ENCODE peak calls at places on chromosomes 11 and 22, in ten cellular contexts. One of them, this sample, is unnamed.

GRCh38 chr11:57978686-57979531 is 44.8 kb upstream of the OR9Q1 start:
- DNase-seq in mucosa of descending colon: no peak
- DNase-seq in esophagus muscularis mucosa: no peak
- DNase-seq in naive thymus-derived CD4-positive, alpha-beta T cell: no peak
- DNase-seq in mesendoderm: no peak
- DNase-seq in stomach: no peak
- DNase-seq in breast epithelium: no peak
- DNase-seq in mammary epithelial cell: peak; percentile 27
- DNase-seq in small intestine: no peak
- DNase-seq in thyroid gland: no peak
- DNase-seq in this sample: no peak

GRCh38 chr11:101446238-101446637 is 137.6 kb downstream of the TRPC6 start:
- DNase-seq in mucosa of descending colon: no peak
- DNase-seq in esophagus muscularis mucosa: no peak
- DNase-seq in naive thymus-derived CD4-positive, alpha-beta T cell: no peak
- DNase-seq in mesendoderm: no peak
- DNase-seq in stomach: no peak
- DNase-seq in breast epithelium: no peak
- DNase-seq in mammary epithelial cell: peak; percentile 34
- DNase-seq in small intestine: no peak
- DNase-seq in thyroid gland: no peak
- DNase-seq in this sample: no peak

GRCh38 chr11:22456993-22457748 is 119.0 kb downstream of the SLC17A6 start:
- DNase-seq in mucosa of descending colon: no peak
- DNase-seq in esophagus muscularis mucosa: no peak
- DNase-seq in naive thymus-derived CD4-positive, alpha-beta T cell: no peak
- DNase-seq in mesendoderm: peak; percentile 17
- DNase-seq in stomach: no peak
- DNase-seq in breast epithelium: no peak
- DNase-seq in mammary epithelial cell: peak; percentile 89
- DNase-seq in small intestine: no peak
- DNase-seq in thyroid gland: no peak
- DNase-seq in this sample: no peak

GRCh38 chr11:126359431-126360048 is 4.1 kb downstream of the ST3GAL4 start:
- DNase-seq in mucosa of descending colon: peak; percentile 80
- DNase-seq in esophagus muscularis mucosa: no peak
- DNase-seq in naive thymus-derived CD4-positive, alpha-beta T cell: no peak
- DNase-seq in mesendoderm: no peak
- DNase-seq in stomach: no peak
- DNase-seq in breast epithelium: peak; percentile 62
- DNase-seq in mammary epithelial cell: no peak
- DNase-seq in small intestine: peak; percentile 13
- DNase-seq in thyroid gland: peak; percentile 69
- DNase-seq in this sample: no peak

GRCh38 chr22:30610299-30610698 is 3.3 kb downstream of the TCN2 start:
- DNase-seq in mucosa of descending colon: no peak
- DNase-seq in esophagus muscularis mucosa: no peak
- DNase-seq in naive thymus-derived CD4-positive, alpha-beta T cell: no peak
- DNase-seq in mesendoderm: no peak
- DNase-seq in stomach: no peak
- DNase-seq in breast epithelium: no peak
- DNase-seq in mammary epithelial cell: no peak
- DNase-seq in small intestine: no peak
- DNase-seq in thyroid gland: no peak
- DNase-seq in this sample: no peak

GRCh38 chr22:46514592-46515207 is 22.7 kb downstream of the CELSR1 start:
- DNase-seq in mucosa of descending colon: no peak
- DNase-seq in esophagus muscularis mucosa: no peak
- DNase-seq in naive thymus-derived CD4-positive, alpha-beta T cell: no peak
- DNase-seq in mesendoderm: peak; percentile 70
- DNase-seq in stomach: no peak
- DNase-seq in breast epithelium: no peak
- DNase-seq in mammary epithelial cell: peak; percentile 97
- DNase-seq in small intestine: no peak
- DNase-seq in thyroid gland: no peak
- DNase-seq in this sample: no peak

GRCh38 chr22:19984201-19984753 is 32.3 kb downstream of the ARVCF start:
- DNase-seq in mucosa of descending colon: peak; percentile 36
- DNase-seq in esophagus muscularis mucosa: no peak
- DNase-seq in naive thymus-derived CD4-positive, alpha-beta T cell: no peak
- DNase-seq in mesendoderm: peak; percentile 79
- DNase-seq in stomach: no peak
- DNase-seq in breast epithelium: no peak
- DNase-seq in mammary epithelial cell: peak; percentile 86
- DNase-seq in small intestine: no peak
- DNase-seq in thyroid gland: no peak
- DNase-seq in this sample: no peak

GRCh38 chr11:130580372-130580771 is 131.9 kb downstream of the ADAMTS15 start:
- DNase-seq in mucosa of descending colon: no peak
- DNase-seq in esophagus muscularis mucosa: peak; percentile 94
- DNase-seq in naive thymus-derived CD4-positive, alpha-beta T cell: no peak
- DNase-seq in mesendoderm: peak; percentile 97
- DNase-seq in stomach: no peak
- DNase-seq in breast epithelium: no peak
- DNase-seq in mammary epithelial cell: peak; percentile 98
- DNase-seq in small intestine: no peak
- DNase-seq in thyroid gland: no peak
- DNase-seq in this sample: peak; percentile 20

GRCh38 chr22:46083383-46084350 is 66.7 kb upstream of the PPARA start:
- DNase-seq in mucosa of descending colon: peak; percentile 47
- DNase-seq in esophagus muscularis mucosa: no peak
- DNase-seq in naive thymus-derived CD4-positive, alpha-beta T cell: no peak
- DNase-seq in mesendoderm: no peak
- DNase-seq in stomach: peak; percentile 26
- DNase-seq in breast epithelium: peak; percentile 46
- DNase-seq in mammary epithelial cell: peak; percentile 32
- DNase-seq in small intestine: peak; percentile 53
- DNase-seq in thyroid gland: no peak
- DNase-seq in this sample: no peak

GRCh38 chr11:93905384-93905783 is 55.0 kb upstream of the VSTM5 start:
- DNase-seq in mucosa of descending colon: no peak
- DNase-seq in esophagus muscularis mucosa: no peak
- DNase-seq in naive thymus-derived CD4-positive, alpha-beta T cell: no peak
- DNase-seq in mesendoderm: no peak
- DNase-seq in stomach: no peak
- DNase-seq in breast epithelium: no peak
- DNase-seq in mammary epithelial cell: peak; percentile 56
- DNase-seq in small intestine: no peak
- DNase-seq in thyroid gland: no peak
- DNase-seq in this sample: no peak

GRCh38 chr22:27124336-27125023 is 467.1 kb downstream of the MIAT start:
- DNase-seq in mucosa of descending colon: no peak
- DNase-seq in esophagus muscularis mucosa: no peak
- DNase-seq in naive thymus-derived CD4-positive, alpha-beta T cell: no peak
- DNase-seq in mesendoderm: no peak
- DNase-seq in stomach: no peak
- DNase-seq in breast epithelium: no peak
- DNase-seq in mammary epithelial cell: no peak
- DNase-seq in small intestine: no peak
- DNase-seq in thyroid gland: no peak
- DNase-seq in this sample: no peak

GRCh38 chr22:19235874-19236273 is 55.6 kb downstream of the CLTCL1 start:
- DNase-seq in mucosa of descending colon: no peak
- DNase-seq in esophagus muscularis mucosa: no peak
- DNase-seq in naive thymus-derived CD4-positive, alpha-beta T cell: no peak
- DNase-seq in mesendoderm: no peak
- DNase-seq in stomach: no peak
- DNase-seq in breast epithelium: no peak
- DNase-seq in mammary epithelial cell: no peak
- DNase-seq in small intestine: no peak
- DNase-seq in thyroid gland: no peak
- DNase-seq in this sample: no peak

GRCh38 chr22:23000657-23001439 is 69.5 kb upstream of the GNAZ start:
- DNase-seq in mucosa of descending colon: no peak
- DNase-seq in esophagus muscularis mucosa: no peak
- DNase-seq in naive thymus-derived CD4-positive, alpha-beta T cell: no peak
- DNase-seq in mesendoderm: no peak
- DNase-seq in stomach: no peak
- DNase-seq in breast epithelium: no peak
- DNase-seq in mammary epithelial cell: no peak
- DNase-seq in small intestine: no peak
- DNase-seq in thyroid gland: no peak
- DNase-seq in this sample: no peak

GRCh38 chr11:10654211-10655150 is 39.1 kb downstream of the IRAG1 start:
- DNase-seq in mucosa of descending colon: no peak
- DNase-seq in esophagus muscularis mucosa: no peak
- DNase-seq in naive thymus-derived CD4-positive, alpha-beta T cell: no peak
- DNase-seq in mesendoderm: peak; percentile 80
- DNase-seq in stomach: no peak
- DNase-seq in breast epithelium: no peak
- DNase-seq in mammary epithelial cell: peak; percentile 55
- DNase-seq in small intestine: peak; percentile 62
- DNase-seq in thyroid gland: no peak
- DNase-seq in this sample: peak; percentile 43
- H3K4me1 ChIP-seq in mucosa of descending colon: peaks cover 14% of the 10 kb centered on the region
- H3K4me1 ChIP-seq in esophagus muscularis mucosa: peaks cover 100% of the 10 kb centered on the region
- H3K4me1 ChIP-seq in naive thymus-derived CD4-positive, alpha-beta T cell: no peaks in the 10 kb centered on the region
- H3K4me1 ChIP-seq in mesendoderm: no peaks in the 10 kb centered on the region
- H3K4me1 ChIP-seq in stomach: peaks cover 55% of the 10 kb centered on the region
- H3K4me1 ChIP-seq in breast epithelium: peaks cover 5% of the 10 kb centered on the region
- H3K4me1 ChIP-seq in mammary epithelial cell: peaks cover 28% of the 10 kb centered on the region
- H3K4me1 ChIP-seq in small intestine: peaks cover 3% of the 10 kb centered on the region
- H3K4me1 ChIP-seq in thyroid gland: peaks cover 8% of the 10 kb centered on the region
- H3K4me1 ChIP-seq in this sample: peaks cover 1% of the 10 kb centered on the region

GRCh38 chr11:34631297-34631696 is 10.4 kb downstream of the EHF start:
- DNase-seq in mucosa of descending colon: no peak
- DNase-seq in esophagus muscularis mucosa: no peak
- DNase-seq in naive thymus-derived CD4-positive, alpha-beta T cell: no peak
- DNase-seq in mesendoderm: no peak
- DNase-seq in stomach: no peak
- DNase-seq in breast epithelium: no peak
- DNase-seq in mammary epithelial cell: no peak
- DNase-seq in small intestine: no peak
- DNase-seq in thyroid gland: no peak
- DNase-seq in this sample: no peak

GRCh38 chr11:34631737-34632104 is 10.8 kb downstream of the EHF start:
- DNase-seq in mucosa of descending colon: no peak
- DNase-seq in esophagus muscularis mucosa: no peak
- DNase-seq in naive thymus-derived CD4-positive, alpha-beta T cell: no peak
- DNase-seq in mesendoderm: no peak
- DNase-seq in stomach: peak; percentile 68
- DNase-seq in breast epithelium: peak; percentile 66
- DNase-seq in mammary epithelial cell: no peak
- DNase-seq in small intestine: peak; percentile 60
- DNase-seq in thyroid gland: peak; percentile 93
- DNase-seq in this sample: no peak

GRCh38 chr11:34629711-34630110 is 8.8 kb downstream of the EHF start:
- DNase-seq in mucosa of descending colon: no peak
- DNase-seq in esophagus muscularis mucosa: no peak
- DNase-seq in naive thymus-derived CD4-positive, alpha-beta T cell: no peak
- DNase-seq in mesendoderm: no peak
- DNase-seq in stomach: no peak
- DNase-seq in breast epithelium: no peak
- DNase-seq in mammary epithelial cell: no peak
- DNase-seq in small intestine: no peak
- DNase-seq in thyroid gland: no peak
- DNase-seq in this sample: no peak

GRCh38 chr11:34632105-34632780 is 11.3 kb downstream of the EHF start:
- DNase-seq in mucosa of descending colon: no peak
- DNase-seq in esophagus muscularis mucosa: no peak
- DNase-seq in naive thymus-derived CD4-positive, alpha-beta T cell: no peak
- DNase-seq in mesendoderm: peak; percentile 70
- DNase-seq in stomach: peak; percentile 59
- DNase-seq in breast epithelium: no peak
- DNase-seq in mammary epithelial cell: no peak
- DNase-seq in small intestine: no peak
- DNase-seq in thyroid gland: peak; percentile 59
- DNase-seq in this sample: no peak

DNA sequence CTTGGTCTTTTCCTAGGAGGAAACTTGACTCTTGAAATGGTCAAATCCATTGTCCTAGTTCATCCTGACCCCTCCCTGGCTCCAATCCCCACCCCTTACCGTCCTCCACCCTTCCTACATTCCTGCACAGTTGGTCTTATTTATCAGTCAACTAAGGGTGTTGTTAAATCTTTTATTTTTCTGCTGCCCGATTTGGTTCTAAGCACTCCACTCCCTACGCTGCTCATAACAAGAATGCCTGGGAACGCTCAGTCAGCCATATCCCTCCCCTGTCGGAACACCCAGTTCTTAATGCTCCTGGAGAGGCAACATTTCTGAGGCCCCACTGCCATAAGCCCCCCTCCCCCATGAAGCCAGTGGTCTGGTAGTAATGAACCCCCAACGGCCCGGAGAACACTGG is 9.7 kb downstream of the EHF start:
- DNase-seq in mucosa of descending colon: no peak
- DNase-seq in esophagus muscularis mucosa: no peak
- DNase-seq in naive thymus-derived CD4-positive, alpha-beta T cell: no peak
- DNase-seq in mesendoderm: no peak
- DNase-seq in stomach: no peak
- DNase-seq in breast epithelium: no peak
- DNase-seq in mammary epithelial cell: no peak
- DNase-seq in small intestine: no peak
- DNase-seq in thyroid gland: peak; percentile 86
- DNase-seq in this sample: no peak
- H3K4me1 ChIP-seq in mucosa of descending colon: peaks cover 45% of the 10 kb centered on the region
- H3K4me1 ChIP-seq in esophagus muscularis mucosa: no peaks in the 10 kb centered on the region
- H3K4me1 ChIP-seq in naive thymus-derived CD4-positive, alpha-beta T cell: peaks cover 6% of the 10 kb centered on the region
- H3K4me1 ChIP-seq in mesendoderm: no peaks in the 10 kb centered on the region
- H3K4me1 ChIP-seq in stomach: peaks cover 42% of the 10 kb centered on the region
- H3K4me1 ChIP-seq in breast epithelium: no peaks in the 10 kb centered on the region
- H3K4me1 ChIP-seq in mammary epithelial cell: peaks cover 40% of the 10 kb centered on the region
- H3K4me1 ChIP-seq in small intestine: peaks cover 10% of the 10 kb centered on the region
- H3K4me1 ChIP-seq in thyroid gland: peaks cover 56% of the 10 kb centered on the region
- H3K4me1 ChIP-seq in this sample: no peaks in the 10 kb centered on the region

DNA sequence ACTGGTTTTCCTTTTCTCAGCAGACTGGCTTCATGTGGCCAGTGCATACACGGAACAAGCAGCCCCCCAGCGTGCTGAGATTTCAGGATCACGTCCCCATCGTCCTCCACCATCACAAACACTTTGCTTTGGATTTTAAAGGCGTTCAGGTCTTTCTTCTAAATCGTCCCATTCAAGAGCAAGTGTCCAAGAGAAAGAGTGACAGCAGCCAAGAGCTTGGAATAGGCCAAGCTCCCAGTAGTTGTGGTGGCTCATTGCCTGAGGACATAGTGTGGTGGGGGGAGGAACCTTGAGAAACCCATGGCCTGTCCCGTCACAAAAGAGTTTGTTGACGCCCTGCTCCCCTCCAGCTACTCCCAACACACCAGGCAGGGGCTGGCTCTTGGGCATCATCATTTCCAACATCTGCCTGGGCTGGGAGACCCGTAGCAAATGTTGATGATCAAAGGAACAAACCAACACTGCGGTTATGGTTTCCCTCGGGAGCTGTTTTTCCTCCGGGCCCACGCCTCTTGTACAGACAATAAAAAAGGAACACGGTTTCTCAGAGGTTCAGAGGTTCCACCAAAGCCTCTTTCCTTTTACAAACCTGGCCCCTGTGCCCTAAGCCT is 20.8 kb downstream of the FADS3 start:
- DNase-seq in mucosa of descending colon: no peak
- DNase-seq in esophagus muscularis mucosa: no peak
- DNase-seq in naive thymus-derived CD4-positive, alpha-beta T cell: no peak
- DNase-seq in mesendoderm: peak; percentile 20
- DNase-seq in stomach: no peak
- DNase-seq in breast epithelium: no peak
- DNase-seq in mammary epithelial cell: no peak
- DNase-seq in small intestine: no peak
- DNase-seq in thyroid gland: no peak
- DNase-seq in this sample: no peak
- H3K4me1 ChIP-seq in mucosa of descending colon: no peaks in the 10 kb centered on the region
- H3K4me1 ChIP-seq in esophagus muscularis mucosa: peaks cover 21% of the 10 kb centered on the region
- H3K4me1 ChIP-seq in naive thymus-derived CD4-positive, alpha-beta T cell: no peaks in the 10 kb centered on the region
- H3K4me1 ChIP-seq in mesendoderm: peaks cover 2% of the 10 kb centered on the region
- H3K4me1 ChIP-seq in stomach: no peaks in the 10 kb centered on the region
- H3K4me1 ChIP-seq in breast epithelium: no peaks in the 10 kb centered on the region
- H3K4me1 ChIP-seq in mammary epithelial cell: peaks cover 11% of the 10 kb centered on the region
- H3K4me1 ChIP-seq in small intestine: no peaks in the 10 kb centered on the region
- H3K4me1 ChIP-seq in thyroid gland: peaks cover 5% of the 10 kb centered on the region
- H3K4me1 ChIP-seq in this sample: peaks cover 5% of the 10 kb centered on the region

GRCh38 chr22:17376950-17377349 is 7.7 kb downstream of the CECR2 start:
- DNase-seq in mucosa of descending colon: no peak
- DNase-seq in esophagus muscularis mucosa: no peak
- DNase-seq in naive thymus-derived CD4-positive, alpha-beta T cell: no peak
- DNase-seq in mesendoderm: no peak
- DNase-seq in stomach: no peak
- DNase-seq in breast epithelium: no peak
- DNase-seq in mammary epithelial cell: no peak
- DNase-seq in small intestine: no peak
- DNase-seq in thyroid gland: no peak
- DNase-seq in this sample: no peak
- H3K4me1 ChIP-seq in mucosa of descending colon: no peaks in the 10 kb centered on the region
- H3K4me1 ChIP-seq in esophagus muscularis mucosa: no peaks in the 10 kb centered on the region
- H3K4me1 ChIP-seq in naive thymus-derived CD4-positive, alpha-beta T cell: no peaks in the 10 kb centered on the region
- H3K4me1 ChIP-seq in mesendoderm: peaks cover 36% of the 10 kb centered on the region
- H3K4me1 ChIP-seq in stomach: no peaks in the 10 kb centered on the region
- H3K4me1 ChIP-seq in breast epithelium: no peaks in the 10 kb centered on the region
- H3K4me1 ChIP-seq in mammary epithelial cell: no peaks in the 10 kb centered on the region
- H3K4me1 ChIP-seq in small intestine: no peaks in the 10 kb centered on the region
- H3K4me1 ChIP-seq in thyroid gland: no peaks in the 10 kb centered on the region
- H3K4me1 ChIP-seq in this sample: peaks cover 8% of the 10 kb centered on the region

This sample was measured in iPS DF 6.9.